ENCODE peak calls at places on chromosomes 4 and X, in four cellular contexts. U is lower leg skin, E is HFF-Myc, J is choroid plexus epithelial cell. I is an unnamed sample.

GRCh38 chr4:137819964-137820383 is 287.7 kb upstream of the PCDH18 start:
- DNase-seq in U (no peak), E (peak; percentile 24), J (peak; percentile 83), I (peak; percentile 80)

GRCh38 chrX:18935893-18936292 is 48.0 kb downstream of the PHKA2 start:
- DNase-seq in U (no peak), E (no peak), J (no peak), I (no peak)

GRCh38 chr4:71396382-71396781 is 57.6 kb downstream of the SLC4A4 start:
- DNase-seq in U (no peak), E (no peak), J (peak; percentile 8), I (peak; percentile 10)

GRCh38 chrX:78571849-78572248 is 87.3 kb downstream of the RTL3 start:
- DNase-seq in U (no peak), E (no peak), J (no peak), I (no peak)

GRCh38 chr4:52172166-52172565 is 121.1 kb downstream of the SPATA18 start:
- DNase-seq in U (no peak), E (no peak), J (peak; percentile 44), I (peak; percentile 20)

GRCh38 chr4:48944659-48945290 is 38.2 kb upstream of the OCIAD2 start:
- DNase-seq in U (no peak), E (no peak), J (no peak), I (peak; percentile 73)

GRCh38 chr4:152454398-152455011 is 81.4 kb downstream of the FBXW7 start:
- DNase-seq in U (no peak), E (no peak), J (peak; percentile 60), I (peak; percentile 24)

GRCh38 chrX:150833454-150834056 is 64.9 kb downstream of the CD99L2 start:
- DNase-seq in U (no peak), E (no peak), J (peak; percentile 43), I (no peak)

DNA sequence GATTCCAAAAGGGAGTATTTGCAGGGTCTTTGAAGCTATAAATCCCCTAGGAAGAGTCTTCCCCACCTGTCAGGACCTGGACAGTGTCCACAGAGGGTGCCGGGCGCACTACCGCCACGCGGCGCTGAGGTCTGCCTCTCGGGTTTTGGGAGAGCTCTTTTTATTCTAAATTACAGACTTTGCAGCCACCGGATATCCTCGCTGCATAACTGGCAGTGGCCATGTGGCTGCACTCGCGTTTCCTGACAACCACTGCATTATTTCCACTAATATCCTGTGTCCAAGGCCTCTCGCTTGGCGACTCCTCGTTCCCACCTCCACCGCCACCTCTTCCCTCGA is 608 bp upstream of the TMEM131L start:
- DNase-seq in U (peak; percentile 31), E (peak; percentile 58), J (peak; percentile 70), I (peak; percentile 51)
- TF ChIP-seq CTCF in U (no peak), E (peak; percentile 19), J (peak; percentile 39), I (peak; percentile 10)

GRCh38 chr4:88803600-88804096 is 106.0 kb upstream of the NAP1L5 start:
- DNase-seq in U (peak; percentile 83), E (peak; percentile 54), J (peak; percentile 96), I (peak; percentile 87)

GRCh38 chr4:88804234-88804633 is 106.6 kb upstream of the NAP1L5 start:
- DNase-seq in U (no peak), E (no peak), J (no peak), I (no peak)

GRCh38 chr4:88799900-88800299 is 102.3 kb upstream of the NAP1L5 start:
- DNase-seq in U (no peak), E (no peak), J (no peak), I (no peak)

GRCh38 chr4:88802585-88803285 is 105.1 kb upstream of the NAP1L5 start:
- DNase-seq in U (no peak), E (no peak), J (peak; percentile 48), I (no peak)

GRCh38 chr4:88802138-88802537 is 104.5 kb upstream of the NAP1L5 start:
- DNase-seq in U (no peak), E (no peak), J (no peak), I (no peak)
- TF ChIP-seq CTCF in U (no peak), E (no peak), J (no peak), I (no peak)

DNA sequence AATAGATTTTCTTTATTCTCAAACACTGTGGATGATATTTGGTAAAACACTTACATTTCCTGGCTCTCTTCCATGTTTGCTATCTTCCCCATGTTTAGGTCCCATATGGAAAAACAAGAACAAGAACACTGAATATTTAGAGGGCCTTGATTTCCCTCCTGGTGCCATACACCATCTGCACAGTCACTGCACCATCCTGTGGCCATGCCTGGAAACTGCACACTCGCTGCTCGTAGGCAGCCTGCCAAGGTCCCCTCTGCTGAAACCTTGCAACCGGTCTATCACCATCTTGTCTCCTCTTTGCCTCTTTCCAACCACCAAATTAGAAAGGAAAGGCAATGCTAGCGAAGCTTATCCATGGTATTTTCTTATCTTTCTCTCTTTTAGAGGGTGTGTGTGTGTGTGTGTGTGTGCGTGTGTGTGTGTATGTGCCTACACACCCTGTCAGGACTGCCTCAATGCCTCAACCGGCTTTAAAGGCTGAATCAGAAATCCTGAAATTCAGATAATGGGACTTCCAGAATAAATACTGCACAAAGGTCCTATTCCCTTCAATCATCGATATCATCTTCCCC is 124.2 kb upstream of the MBNL3 start:
- DNase-seq in U (no peak), E (no peak), J (peak; percentile 51), I (peak; percentile 54)
- TF ChIP-seq CTCF in U (no peak), E (peak; percentile 51), J (peak; percentile 77), I (peak; percentile 60)

GRCh38 chrX:8869812-8870211 is 68.6 kb upstream of the FAM9A start:
- DNase-seq in U (no peak), E (no peak), J (no peak), I (no peak)

GRCh38 chrX:8873956-8874355 is 72.8 kb upstream of the FAM9A start:
- DNase-seq in U (no peak), E (no peak), J (no peak), I (no peak)

GRCh38 chrX:8870411-8870810 is 69.2 kb upstream of the FAM9A start:
- DNase-seq in U (no peak), E (no peak), J (peak; percentile 52), I (no peak)

GRCh38 chrX:8868906-8869305 is 67.7 kb upstream of the FAM9A start:
- DNase-seq in U (no peak), E (no peak), J (peak; percentile 56), I (peak; percentile 34)

GRCh38 chrX:8873102-8873501 is 71.9 kb upstream of the FAM9A start:
- DNase-seq in U (no peak), E (no peak), J (no peak), I (no peak)
- TF ChIP-seq CTCF in U (no peak), E (no peak), J (no peak), I (no peak)

GRCh38 chr4:143336828-143337599 is at the start of gene GAB1:
- DNase-seq in U (peak; percentile 59), E (no peak), J (peak; percentile 78), I (peak; percentile 79)
- TF ChIP-seq CTCF in U (no peak), E (no peak), J (peak; percentile 21), I (no peak)

DNA sequence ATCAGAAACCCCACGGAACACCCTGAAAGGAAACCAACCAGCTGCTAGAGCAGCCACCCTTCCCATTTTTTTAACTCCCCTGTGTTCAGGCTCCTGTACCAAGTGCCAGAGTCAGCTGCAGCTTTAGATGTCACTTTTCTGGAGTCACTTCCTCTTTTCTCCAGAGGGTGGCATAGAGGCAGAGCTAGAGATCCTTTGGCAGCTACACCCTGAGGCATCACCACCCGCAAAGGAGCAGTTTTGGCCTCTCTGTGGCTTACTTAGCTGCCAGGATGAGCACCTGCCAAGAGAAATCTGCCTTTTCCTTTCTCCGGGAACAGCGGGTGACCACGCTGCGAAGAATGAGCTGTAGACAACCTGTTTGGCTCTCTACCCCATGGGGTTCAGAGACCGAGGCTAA is 58.0 kb upstream of the CHRDL1 start:
- DNase-seq in U (peak; percentile 18), E (no peak), J (peak; percentile 3), I (peak; percentile 67)
- TF ChIP-seq CTCF in U (no peak), E (peak; percentile 29), J (peak; percentile 24), I (peak; percentile 44)

GRCh38 chr4:45442466-45442865 is 681.4 kb downstream of the GABRG1 start:
- DNase-seq in U (no peak), E (no peak), J (peak; percentile 43), I (peak; percentile 63)
- TF ChIP-seq CTCF in U (no peak), E (no peak), J (peak; percentile 55), I (peak; percentile 44)

I was measured in MCF 10A.